ENCODE peak calls at places on chromosomes 11 and 22, in seven cellular contexts. One of them, this sample, is unnamed.
A peak's percentile ranks its signal among the peaks of the same experiment; 100 is the strongest.

GRCh38 chr22:42792453-42792908 is 64.6 kb downstream of the ARFGAP3 start:
- DNase-seq in neuronal stem cell: no peak
- DNase-seq in IMR-90: no peak
- DNase-seq in NCI-H1105 treated with DMSO at 0.1 percent for 48 hours: no peak
- DNase-seq in HFFc6: no peak
- DNase-seq in HT-29: no peak
- DNase-seq in T-cell: no peak
- DNase-seq in this sample: no peak

GRCh38 chr11:14812776-14813175 is 79.3 kb downstream of the CYP2R1 start:
- DNase-seq in neuronal stem cell: no peak
- DNase-seq in IMR-90: peak; percentile 2
- DNase-seq in NCI-H1105 treated with DMSO at 0.1 percent for 48 hours: no peak
- DNase-seq in HFFc6: no peak
- DNase-seq in HT-29: no peak
- DNase-seq in T-cell: no peak
- DNase-seq in this sample: no peak

GRCh38 chr11:34844466-34845112 is 71.6 kb downstream of the APIP start:
- DNase-seq in neuronal stem cell: no peak
- DNase-seq in IMR-90: no peak
- DNase-seq in NCI-H1105 treated with DMSO at 0.1 percent for 48 hours: no peak
- DNase-seq in HFFc6: no peak
- DNase-seq in HT-29: no peak
- DNase-seq in T-cell: no peak
- DNase-seq in this sample: no peak

GRCh38 chr11:119258180-119258579 is 52.0 kb downstream of the CBL start:
- DNase-seq in neuronal stem cell: no peak
- DNase-seq in IMR-90: no peak
- DNase-seq in NCI-H1105 treated with DMSO at 0.1 percent for 48 hours: no peak
- DNase-seq in HFFc6: no peak
- DNase-seq in HT-29: no peak
- DNase-seq in T-cell: peak; percentile 11
- DNase-seq in this sample: no peak

GRCh38 chr11:113894421-113894996 is 10.1 kb upstream of the HTR3B start:
- DNase-seq in neuronal stem cell: no peak
- DNase-seq in IMR-90: no peak
- DNase-seq in NCI-H1105 treated with DMSO at 0.1 percent for 48 hours: no peak
- DNase-seq in HFFc6: no peak
- DNase-seq in HT-29: no peak
- DNase-seq in T-cell: no peak
- DNase-seq in this sample: peak; percentile 55

GRCh38 chr22:22022977-22023534 is 40.5 kb upstream of the TOP3B start:
- DNase-seq in neuronal stem cell: no peak
- DNase-seq in IMR-90: no peak
- DNase-seq in NCI-H1105 treated with DMSO at 0.1 percent for 48 hours: no peak
- DNase-seq in HFFc6: no peak
- DNase-seq in HT-29: no peak
- DNase-seq in T-cell: no peak
- DNase-seq in this sample: no peak

GRCh38 chr11:35166369-35167360 is 27.7 kb downstream of the CD44 start:
- DNase-seq in neuronal stem cell: no peak
- DNase-seq in IMR-90: peak; percentile 93
- DNase-seq in NCI-H1105 treated with DMSO at 0.1 percent for 48 hours: no peak
- DNase-seq in HFFc6: peak; percentile 99
- DNase-seq in HT-29: no peak
- DNase-seq in T-cell: peak; percentile 29
- DNase-seq in this sample: no peak

GRCh38 chr11:132734217-132734616 is 798.1 kb downstream of the OPCML start:
- DNase-seq in neuronal stem cell: no peak
- DNase-seq in IMR-90: peak; percentile 90
- DNase-seq in NCI-H1105 treated with DMSO at 0.1 percent for 48 hours: no peak
- DNase-seq in HFFc6: peak; percentile 94
- DNase-seq in HT-29: no peak
- DNase-seq in T-cell: no peak
- DNase-seq in this sample: no peak

GRCh38 chr22:27438271-27438980 is 363.1 kb downstream of the MN1 start:
- DNase-seq in neuronal stem cell: peak; percentile 54
- DNase-seq in IMR-90: peak; percentile 9
- DNase-seq in NCI-H1105 treated with DMSO at 0.1 percent for 48 hours: peak; percentile 68
- DNase-seq in HFFc6: no peak
- DNase-seq in HT-29: peak; percentile 1
- DNase-seq in T-cell: no peak
- DNase-seq in this sample: peak; percentile 61

GRCh38 chr22:30922151-30922611 is 46.4 kb downstream of the MORC2 start:
- DNase-seq in neuronal stem cell: no peak
- DNase-seq in IMR-90: peak; percentile 27
- DNase-seq in NCI-H1105 treated with DMSO at 0.1 percent for 48 hours: peak; percentile 68
- DNase-seq in HFFc6: no peak
- DNase-seq in HT-29: no peak
- DNase-seq in T-cell: peak; percentile 73
- DNase-seq in this sample: no peak

GRCh38 chr11:1931791-1932480 is 12.4 kb downstream of the TNNT3 start:
- DNase-seq in neuronal stem cell: no peak
- DNase-seq in IMR-90: no peak
- DNase-seq in NCI-H1105 treated with DMSO at 0.1 percent for 48 hours: no peak
- DNase-seq in HFFc6: no peak
- DNase-seq in HT-29: no peak
- DNase-seq in T-cell: no peak
- DNase-seq in this sample: no peak

GRCh38 chr11:70046089-70046488 is 32.0 kb upstream of the ANO1 start:
- DNase-seq in neuronal stem cell: no peak
- DNase-seq in IMR-90: no peak
- DNase-seq in NCI-H1105 treated with DMSO at 0.1 percent for 48 hours: no peak
- DNase-seq in HFFc6: no peak
- DNase-seq in HT-29: no peak
- DNase-seq in T-cell: no peak
- DNase-seq in this sample: no peak

GRCh38 chr11:95108159-95108611 is 18.5 kb downstream of the ENDOD1 start:
- DNase-seq in neuronal stem cell: no peak
- DNase-seq in IMR-90: peak; percentile 34
- DNase-seq in NCI-H1105 treated with DMSO at 0.1 percent for 48 hours: no peak
- DNase-seq in HFFc6: no peak
- DNase-seq in HT-29: peak; percentile 74
- DNase-seq in T-cell: no peak
- DNase-seq in this sample: peak; percentile 35

GRCh38 chr11:64131657-64132387 is 34.1 kb downstream of the MACROD1 start:
- DNase-seq in neuronal stem cell: no peak
- DNase-seq in IMR-90: no peak
- DNase-seq in NCI-H1105 treated with DMSO at 0.1 percent for 48 hours: peak; percentile 60
- DNase-seq in HFFc6: no peak
- DNase-seq in HT-29: no peak
- DNase-seq in T-cell: no peak
- DNase-seq in this sample: peak; percentile 92

GRCh38 chr11:117851852-117852251 is 24.6 kb downstream of the FXYD6 start:
- DNase-seq in neuronal stem cell: no peak
- DNase-seq in IMR-90: no peak
- DNase-seq in NCI-H1105 treated with DMSO at 0.1 percent for 48 hours: no peak
- DNase-seq in HFFc6: no peak
- DNase-seq in HT-29: no peak
- DNase-seq in T-cell: no peak
- DNase-seq in this sample: no peak

GRCh38 chr22:49826603-49827306 is 918 bp downstream of the BRD1 start:
- DNase-seq in neuronal stem cell: no peak
- DNase-seq in IMR-90: peak; percentile 32
- DNase-seq in NCI-H1105 treated with DMSO at 0.1 percent for 48 hours: no peak
- DNase-seq in HFFc6: peak; percentile 2
- DNase-seq in HT-29: peak; percentile 19
- DNase-seq in T-cell: peak; percentile 29
- DNase-seq in this sample: peak; percentile 66

GRCh38 chr11:94794287-94795168 is 26.4 kb downstream of the AMOTL1 start:
- DNase-seq in neuronal stem cell: no peak
- DNase-seq in IMR-90: peak; percentile 99
- DNase-seq in NCI-H1105 treated with DMSO at 0.1 percent for 48 hours: no peak
- DNase-seq in HFFc6: peak; percentile 94
- DNase-seq in HT-29: no peak
- DNase-seq in T-cell: no peak
- DNase-seq in this sample: peak; percentile 51

GRCh38 chr22:37601540-37602442 is 6.8 kb upstream of the GGA1 start:
- DNase-seq in neuronal stem cell: peak; percentile 50
- DNase-seq in IMR-90: peak; percentile 33
- DNase-seq in NCI-H1105 treated with DMSO at 0.1 percent for 48 hours: no peak
- DNase-seq in HFFc6: peak; percentile 30
- DNase-seq in HT-29: no peak
- DNase-seq in T-cell: no peak
- DNase-seq in this sample: peak; percentile 80

GRCh38 chr11:20417771-20418170 is 30.3 kb downstream of the PRMT3 start:
- DNase-seq in neuronal stem cell: no peak
- DNase-seq in IMR-90: no peak
- DNase-seq in NCI-H1105 treated with DMSO at 0.1 percent for 48 hours: no peak
- DNase-seq in HFFc6: no peak
- DNase-seq in HT-29: no peak
- DNase-seq in T-cell: no peak
- DNase-seq in this sample: no peak

GRCh38 chr22:21451545-21452520 is 15.4 kb upstream of the TMEM191C start:
- DNase-seq in neuronal stem cell: no peak
- DNase-seq in IMR-90: no peak
- DNase-seq in NCI-H1105 treated with DMSO at 0.1 percent for 48 hours: no peak
- DNase-seq in HFFc6: no peak
- DNase-seq in HT-29: no peak
- DNase-seq in T-cell: no peak
- DNase-seq in this sample: no peak

GRCh38 chr11:62459080-62459479 is 40.2 kb downstream of the SCGB1A1 start:
- DNase-seq in neuronal stem cell: no peak
- DNase-seq in IMR-90: peak; percentile 33
- DNase-seq in NCI-H1105 treated with DMSO at 0.1 percent for 48 hours: no peak
- DNase-seq in HFFc6: no peak
- DNase-seq in HT-29: peak; percentile 19
- DNase-seq in T-cell: no peak
- DNase-seq in this sample: no peak

GRCh38 chr11:86790867-86791849 is 9.2 kb upstream of the PRSS23 start:
- DNase-seq in neuronal stem cell: no peak
- DNase-seq in IMR-90: no peak
- DNase-seq in NCI-H1105 treated with DMSO at 0.1 percent for 48 hours: no peak
- DNase-seq in HFFc6: no peak
- DNase-seq in HT-29: peak; percentile 31
- DNase-seq in T-cell: no peak
- DNase-seq in this sample: no peak

GRCh38 chr22:45639747-45640102 is 31.9 kb upstream of the ATXN10 start:
- DNase-seq in neuronal stem cell: no peak
- DNase-seq in IMR-90: no peak
- DNase-seq in NCI-H1105 treated with DMSO at 0.1 percent for 48 hours: no peak
- DNase-seq in HFFc6: no peak
- DNase-seq in HT-29: no peak
- DNase-seq in T-cell: no peak
- DNase-seq in this sample: no peak

GRCh38 chr22:29310863-29311339 is 4.5 kb downstream of the GAS2L1 start:
- DNase-seq in neuronal stem cell: peak; percentile 81
- DNase-seq in IMR-90: peak; percentile 96
- DNase-seq in NCI-H1105 treated with DMSO at 0.1 percent for 48 hours: peak; percentile 58
- DNase-seq in HFFc6: peak; percentile 97
- DNase-seq in HT-29: peak; percentile 99
- DNase-seq in T-cell: no peak
- DNase-seq in this sample: peak; percentile 92

GRCh38 chr11:15940462-15941205 is 415.7 kb downstream of the SOX6 start:
- DNase-seq in neuronal stem cell: no peak
- DNase-seq in IMR-90: no peak
- DNase-seq in NCI-H1105 treated with DMSO at 0.1 percent for 48 hours: no peak
- DNase-seq in HFFc6: no peak
- DNase-seq in HT-29: no peak
- DNase-seq in T-cell: no peak
- DNase-seq in this sample: no peak

GRCh38 chr11:118142081-118142480 is 10.5 kb downstream of the SCN4B start:
- DNase-seq in neuronal stem cell: no peak
- DNase-seq in IMR-90: no peak
- DNase-seq in NCI-H1105 treated with DMSO at 0.1 percent for 48 hours: no peak
- DNase-seq in HFFc6: peak; percentile 21
- DNase-seq in HT-29: no peak
- DNase-seq in T-cell: no peak
- DNase-seq in this sample: peak; percentile 17

GRCh38 chr11:62792193-62792575 is 378 bp upstream of the TMEM223 start:
- DNase-seq in neuronal stem cell: no peak
- DNase-seq in IMR-90: peak; percentile 18
- DNase-seq in NCI-H1105 treated with DMSO at 0.1 percent for 48 hours: no peak
- DNase-seq in HFFc6: no peak
- DNase-seq in HT-29: no peak
- DNase-seq in T-cell: no peak
- DNase-seq in this sample: no peak